ENCODE peak calls at places on chromosomes 12 and 14, in nine cellular contexts. Y, F, X, J, R, E, O, I and N are unnamed samples.

GRCh38 chr12:93113317-93114006 is 184.4 kb upstream of the EEA1 start:
- DNase-seq in Y (no peak), J (peak; percentile 33), I (no peak), F (no peak), R (no peak), E (no peak), O (no peak), X (peak; percentile 60), N (no peak)

GRCh38 chr12:89212339-89212771 is 139.9 kb downstream of the DUSP6 start:
- DNase-seq in I (no peak), O (no peak), E (no peak), R (peak; percentile 72), Y (no peak), F (no peak), X (peak; percentile 36), J (no peak), N (peak; percentile 22)

GRCh38 chr14:88146881-88147649 is 142.1 kb downstream of the GPR65 start:
- DNase-seq in F (no peak), I (no peak), J (no peak), E (no peak), X (no peak), O (no peak), R (no peak), Y (no peak), N (no peak)

GRCh38 chr12:20369164-20370000 is 1.0 kb downstream of the PDE3A start:
- DNase-seq in O (no peak), I (peak; percentile 48), X (peak; percentile 37), F (no peak), R (no peak), J (peak; percentile 86), E (peak; percentile 39), Y (no peak), N (no peak)

GRCh38 chr12:68591716-68592437 is 18.8 kb upstream of the RAP1B start:
- DNase-seq in R (no peak), F (peak; percentile 25), X (no peak), E (no peak), O (no peak), J (no peak), Y (peak; percentile 23), I (no peak), N (peak; percentile 8)

GRCh38 chr14:22560638-22561365 is 28.2 kb downstream of the DAD1 start:
- DNase-seq in R (no peak), E (no peak), O (no peak), J (no peak), F (no peak), I (no peak), Y (no peak), X (no peak), N (no peak)

GRCh38 chr12:113403435-113404415 is at the start of gene SDS:
- DNase-seq in O (no peak), E (peak; percentile 42), Y (no peak), R (peak; percentile 71), X (no peak), J (peak; percentile 37), F (no peak), I (peak; percentile 95), N (no peak)

GRCh38 chr14:69629225-69630127 is 18.1 kb downstream of the SUSD6 start:
- DNase-seq in J (peak; percentile 68), F (no peak), X (no peak), E (no peak), O (peak; percentile 29), I (no peak), Y (no peak), R (no peak), N (peak; percentile 42)

GRCh38 chr14:23610090-23610814 is 25.9 kb upstream of the DHRS2 start:
- DNase-seq in J (no peak), E (no peak), Y (no peak), X (no peak), O (no peak), R (no peak), F (no peak), I (peak; percentile 69), N (no peak)

GRCh38 chr12:117857632-117858274 is 111.0 kb downstream of the KSR2 start:
- DNase-seq in I (no peak), X (no peak), F (no peak), R (peak; percentile 65), Y (peak; percentile 14), J (peak; percentile 45), E (peak; percentile 61), O (peak; percentile 31), N (no peak)

GRCh38 chr12:49264466-49264872 is 413 bp upstream of the TUBA1C start:
- DNase-seq in R (no peak), O (no peak), X (no peak), I (no peak), J (peak; percentile 62), F (no peak), E (peak; percentile 65), Y (peak; percentile 22), N (peak; percentile 28)

GRCh38 chr12:2378835-2379330 is 326.1 kb downstream of the CACNA1C start:
- DNase-seq in F (no peak), Y (no peak), R (no peak), X (no peak), E (no peak), I (no peak), J (no peak), O (no peak), N (no peak)

GRCh38 chr12:121013715-121014114 is 2.6 kb downstream of the C12orf43 start:
- DNase-seq in R (no peak), E (no peak), J (no peak), F (no peak), Y (no peak), I (no peak), O (no peak), X (no peak), N (no peak)

GRCh38 chr12:12072064-12072760 is 1.5 kb downstream of the BCL2L14 start:
- DNase-seq in R (no peak), Y (no peak), X (no peak), F (no peak), E (no peak), I (peak; percentile 60), O (no peak), J (no peak), N (peak; percentile 22)

GRCh38 chr12:42779186-42779859 is 189.8 kb upstream of the PRICKLE1 start:
- DNase-seq in Y (no peak), J (peak; percentile 11), O (no peak), E (no peak), R (peak; percentile 79), X (no peak), F (no peak), I (no peak), N (no peak)

GRCh38 chr14:68728342-68729106 is 64.3 kb downstream of the ZFP36L1 start:
- DNase-seq in O (no peak), R (no peak), I (no peak), F (no peak), Y (no peak), J (no peak), E (no peak), X (no peak), N (no peak)

GRCh38 chr12:64194333-64195149 is 27.6 kb downstream of the KICS2 start:
- DNase-seq in E (no peak), F (no peak), I (no peak), Y (no peak), J (no peak), R (no peak), O (no peak), X (no peak), N (no peak)

GRCh38 chr14:93926873-93927571 is at the start of gene FAM181A:
- DNase-seq in R (no peak), J (no peak), E (no peak), O (no peak), I (no peak), X (no peak), F (no peak), Y (no peak), N (no peak)

GRCh38 chr12:104598342-104599271 is 141.9 kb downstream of the CHST11 start:
- DNase-seq in R (no peak), X (no peak), E (no peak), I (no peak), Y (no peak), O (no peak), F (no peak), J (no peak), N (no peak)

GRCh38 chr12:26736563-26737486 is 96.2 kb downstream of the ITPR2 start:
- DNase-seq in E (no peak), O (peak; percentile 16), Y (no peak), I (peak; percentile 65), J (peak; percentile 45), F (no peak), X (no peak), R (peak; percentile 66), N (no peak)

GRCh38 chr12:1826867-1827705 is 6.7 kb downstream of the LRTM2 start:
- DNase-seq in I (no peak), E (no peak), O (no peak), F (no peak), Y (no peak), J (no peak), R (no peak), X (no peak), N (no peak)

GRCh38 chr14:69559581-69560011 is 15.1 kb downstream of the CCDC177 start:
- DNase-seq in Y (no peak), F (no peak), E (no peak), X (no peak), R (no peak), I (no peak), J (no peak), O (no peak), N (no peak)

GRCh38 chr12:46657416-46658411 is 168.1 kb downstream of the SLC38A4 start:
- DNase-seq in X (no peak), Y (no peak), I (no peak), F (no peak), J (peak; percentile 55), R (no peak), E (no peak), O (peak; percentile 23), N (no peak)

GRCh38 chr12:12776261-12776660 is 9.2 kb upstream of the APOLD1 start:
- DNase-seq in E (no peak), J (no peak), F (no peak), I (no peak), R (peak; percentile 72), X (peak; percentile 80), O (no peak), Y (no peak), N (no peak)

GRCh38 chr14:76653875-76654572 is 107.2 kb upstream of the VASH1 start:
- DNase-seq in R (no peak), X (no peak), E (no peak), F (no peak), Y (no peak), I (no peak), J (no peak), O (no peak), N (no peak)

GRCh38 chr12:45220366-45220931 is 4.6 kb downstream of the ANO6 start:
- DNase-seq in F (no peak), R (peak; percentile 89), X (no peak), I (no peak), Y (no peak), O (no peak), J (peak; percentile 6), E (no peak), N (no peak)

GRCh38 chr12:124109760-124110159 is 136.7 kb downstream of the ZNF664 start:
- DNase-seq in E (peak; percentile 73), O (peak; percentile 9), R (peak; percentile 43), X (no peak), J (peak; percentile 61), F (no peak), Y (no peak), I (no peak), N (no peak)

GRCh38 chr12:78697817-78698415 is 166.7 kb upstream of the SYT1 start:
- DNase-seq in R (peak; percentile 55), J (peak; percentile 12), I (no peak), X (no peak), Y (no peak), O (peak; percentile 8), F (no peak), E (no peak), N (no peak)

GRCh38 chr14:100645200-100645985 is 58.2 kb upstream of the BEGAIN start:
- DNase-seq in I (peak; percentile 89), E (peak; percentile 91), X (peak; percentile 54), R (peak; percentile 90), J (peak; percentile 77), F (peak; percentile 77), Y (peak; percentile 84), O (peak; percentile 70), N (peak; percentile 63)

GRCh38 chr14:100306506-100307214 is 416 bp upstream of the SLC25A29 start:
- DNase-seq in O (peak; percentile 33), Y (peak; percentile 77), X (peak; percentile 52), R (peak; percentile 81), F (peak; percentile 71), I (peak; percentile 93), E (peak; percentile 98), J (peak; percentile 87), N (peak; percentile 73)

GRCh38 chr14:68181395-68182326 is 362.1 kb downstream of the RAD51B start:
- DNase-seq in Y (no peak), E (no peak), J (peak; percentile 63), X (no peak), I (no peak), R (peak; percentile 49), O (peak; percentile 6), F (no peak), N (no peak)